ENCODE peak calls at places on chromosomes 7 and 10, in nine cellular contexts. Z, S, J, Q, M, V, L, Y and H are unnamed samples.
A peak's percentile ranks its signal among the peaks of the same experiment; 100 is the strongest.

GRCh38 chr7:83947260-83947659 is 247.3 kb downstream of the SEMA3A start:
- DNase-seq in Z (no peak), S (no peak), J (no peak), Q (no peak), M (no peak), V (no peak), L (no peak), Y (peak; percentile 17), H (no peak)

GRCh38 chr10:8453587-8453986 is 399.1 kb downstream of the GATA3 start:
- DNase-seq in Z (peak; percentile 78), S (no peak), J (no peak), Q (no peak), M (peak; percentile 76), V (no peak), L (peak; percentile 37), Y (peak; percentile 54), H (no peak)

GRCh38 chr7:25847331-25848070 is 304.5 kb upstream of the NFE2L3 start:
- DNase-seq in Z (peak; percentile 51), S (no peak), J (no peak), Q (peak; percentile 60), M (no peak), V (no peak), L (no peak), Y (peak; percentile 56), H (no peak)

GRCh38 chr10:30534465-30535144 is 94.9 kb downstream of the LYZL2 start:
- DNase-seq in Z (peak; percentile 81), S (no peak), J (peak; percentile 38), Q (peak; percentile 81), M (peak; percentile 74), V (peak; percentile 47), L (peak; percentile 63), Y (peak; percentile 88), H (no peak)

GRCh38 chr10:62050941-62051433 is 149.5 kb downstream of the ARID5B start:
- DNase-seq in Z (peak; percentile 70), S (no peak), J (peak; percentile 66), Q (peak; percentile 93), M (peak; percentile 67), V (no peak), L (peak; percentile 58), Y (peak; percentile 94), H (no peak)

GRCh38 chr10:11208908-11209809 is 191.5 kb downstream of the CELF2 start:
- DNase-seq in Z (no peak), S (no peak), J (no peak), Q (no peak), M (no peak), V (no peak), L (no peak), Y (no peak), H (no peak)

GRCh38 chr7:134374291-134374690 is 57.6 kb upstream of the SLC35B4 start:
- DNase-seq in Z (no peak), S (no peak), J (no peak), Q (no peak), M (no peak), V (no peak), L (no peak), Y (no peak), H (no peak)

GRCh38 chr7:138023618-138024333 is 21.9 kb upstream of the CREB3L2 start:
- DNase-seq in Z (no peak), S (no peak), J (no peak), Q (no peak), M (no peak), V (no peak), L (no peak), Y (no peak), H (no peak)

GRCh38 chr7:44796034-44796503 is 412 bp upstream of the PPIA start:
- DNase-seq in Z (no peak), S (no peak), J (no peak), Q (peak; percentile 45), M (no peak), V (no peak), L (no peak), Y (peak; percentile 53), H (no peak)

GRCh38 chr10:12984165-12984747 is 17.3 kb downstream of the CCDC3 start:
- DNase-seq in Z (no peak), S (no peak), J (no peak), Q (peak; percentile 29), M (no peak), V (no peak), L (no peak), Y (peak; percentile 75), H (no peak)

GRCh38 chr10:104735036-104735435 is 93.9 kb downstream of the SORCS3 start:
- DNase-seq in Z (peak; percentile 53), S (no peak), J (no peak), Q (no peak), M (no peak), V (no peak), L (peak; percentile 53), Y (no peak), H (no peak)

GRCh38 chr10:128710795-128711183 is 584.6 kb upstream of the MKI67 start:
- DNase-seq in Z (no peak), S (no peak), J (no peak), Q (no peak), M (no peak), V (no peak), L (no peak), Y (no peak), H (no peak)

GRCh38 chr10:101225846-101226361 is 3.4 kb downstream of the LBX1 start:
- DNase-seq in Z (no peak), S (no peak), J (no peak), Q (no peak), M (no peak), V (no peak), L (no peak), Y (no peak), H (no peak)
- H3K4me3 ChIP-seq in Z (no peak overlapping the region), S (no peak overlapping the region), J (no peak overlapping the region), Q (no peak overlapping the region), M (no peak overlapping the region), V (no peak overlapping the region), L (no peak overlapping the region), Y (no peak overlapping the region), H (peak overlapping the region; percentile 18)

GRCh38 chr7:140400381-140400780 is 2.1 kb upstream of the SLC37A3 start:
- DNase-seq in Z (no peak), S (no peak), J (no peak), Q (no peak), M (no peak), V (no peak), L (no peak), Y (no peak), H (no peak)
- H3K27ac ChIP-seq in Z (no peak overlapping the region), S (no peak overlapping the region), J (no peak overlapping the region), Q (no peak overlapping the region), M (no peak overlapping the region), V (no peak overlapping the region), L (no peak overlapping the region), Y (no peak overlapping the region), H (no peak overlapping the region)

GRCh38 chr7:27897441-27897847 is 157.5 kb downstream of the TAX1BP1 start:
- DNase-seq in Z (no peak), S (no peak), J (no peak), Q (no peak), M (no peak), V (peak; percentile 33), L (no peak), Y (no peak), H (no peak)

GRCh38 chr7:27898735-27899134 is 158.8 kb downstream of the TAX1BP1 start:
- DNase-seq in Z (no peak), S (no peak), J (no peak), Q (no peak), M (no peak), V (no peak), L (no peak), Y (no peak), H (no peak)

GRCh38 chr7:27899601-27900000 is 159.6 kb downstream of the TAX1BP1 start:
- DNase-seq in Z (no peak), S (no peak), J (no peak), Q (no peak), M (no peak), V (no peak), L (no peak), Y (no peak), H (no peak)

GRCh38 chr7:27895553-27895952 is 155.6 kb downstream of the TAX1BP1 start:
- DNase-seq in Z (no peak), S (no peak), J (no peak), Q (no peak), M (no peak), V (no peak), L (no peak), Y (no peak), H (no peak)

DNA sequence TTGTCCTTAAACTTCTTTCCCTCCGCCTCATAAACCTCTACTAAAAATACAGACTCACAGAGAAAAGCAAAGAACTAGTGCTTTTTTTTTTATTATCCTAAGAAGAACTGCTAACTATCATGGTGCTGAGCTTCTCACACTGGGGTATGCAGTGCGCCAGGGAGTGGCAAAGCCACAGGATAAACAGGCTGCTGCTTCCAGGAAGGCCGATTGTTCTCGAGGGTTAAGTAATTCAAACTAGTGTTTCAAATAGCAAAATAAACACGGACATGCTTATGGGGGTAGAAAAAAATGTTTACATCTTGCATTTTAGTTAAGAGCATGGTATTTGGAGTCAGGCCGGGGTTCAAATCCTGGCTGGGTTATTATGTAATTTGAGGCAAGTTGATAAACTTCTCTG is 157.0 kb downstream of the TAX1BP1 start:
- DNase-seq in Z (no peak), S (no peak), J (peak; percentile 23), Q (peak; percentile 26), M (no peak), V (no peak), L (no peak), Y (no peak), H (no peak)
- H3K4me3 ChIP-seq in Z (no peak overlapping the region), S (no peak overlapping the region), J (no peak overlapping the region), Q (no peak overlapping the region), M (no peak overlapping the region), V (no peak overlapping the region), L (no peak overlapping the region), Y (no peak overlapping the region), H (no peak overlapping the region)

GRCh38 chr7:116588641-116589594 is 64.1 kb downstream of the CAV1 start:
- DNase-seq in Z (no peak), S (no peak), J (no peak), Q (peak; percentile 84), M (no peak), V (no peak), L (no peak), Y (peak; percentile 83), H (no peak)

GRCh38 chr7:116585967-116586366 is 61.1 kb downstream of the CAV1 start:
- DNase-seq in Z (no peak), S (no peak), J (no peak), Q (no peak), M (no peak), V (no peak), L (no peak), Y (no peak), H (no peak)

GRCh38 chr7:116591202-116592040 is 66.6 kb downstream of the CAV1 start:
- DNase-seq in Z (no peak), S (no peak), J (no peak), Q (peak; percentile 63), M (no peak), V (no peak), L (no peak), Y (peak; percentile 36), H (no peak)

GRCh38 chr7:116585392-116585791 is 60.6 kb downstream of the CAV1 start:
- DNase-seq in Z (no peak), S (no peak), J (no peak), Q (no peak), M (no peak), V (no peak), L (no peak), Y (no peak), H (no peak)

DNA sequence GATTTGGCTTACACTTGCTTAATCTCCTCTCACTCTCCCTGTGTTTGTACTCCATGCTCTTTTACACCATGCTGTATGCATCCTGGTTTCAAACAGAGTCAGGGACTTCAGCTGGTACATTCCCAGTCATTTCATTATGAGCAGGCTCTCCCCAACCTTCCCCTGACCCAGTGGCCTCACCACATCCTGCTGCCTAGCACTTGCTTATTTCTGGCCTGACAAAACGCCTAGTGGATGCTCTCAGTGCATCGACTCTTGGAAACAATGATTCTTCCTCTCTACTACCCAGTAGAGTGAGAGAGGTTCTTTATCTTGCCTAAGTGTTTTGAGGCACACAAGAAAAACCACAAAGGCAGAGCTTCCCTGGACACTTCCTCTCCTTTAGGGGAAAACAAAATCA is 63.4 kb downstream of the CAV1 start:
- DNase-seq in Z (no peak), S (no peak), J (no peak), Q (peak; percentile 73), M (no peak), V (no peak), L (no peak), Y (peak; percentile 77), H (no peak)
- H3K27ac ChIP-seq in Z (peak overlapping the region; percentile 3), S (peak overlapping the region; percentile 1), J (peak overlapping the region; percentile 58), Q (peak overlapping the region; percentile 59), M (no peak overlapping the region), V (no peak overlapping the region), L (peak overlapping the region; percentile 53), Y (no peak overlapping the region), H (peak overlapping the region; percentile 8)